ENCODE peak calls at places on chromosomes 5 and 9, in six cellular contexts. One of them, this sample, is unnamed.

GRCh38 chr9:15295761-15296405 is 11.1 kb downstream of the TTC39B start:
- DNase-seq in coronary artery: no peak
- DNase-seq in GM03348: peak; percentile 68
- DNase-seq in astrocyte of the cerebellum: peak; percentile 80
- DNase-seq in sigmoid colon: no peak
- DNase-seq in epithelial cell of proximal tubule: peak; percentile 66
- DNase-seq in this sample: peak; percentile 62

GRCh38 chr9:134768332-134769083 is 112.1 kb upstream of the FCN2 start:
- DNase-seq in coronary artery: no peak
- DNase-seq in GM03348: peak; percentile 74
- DNase-seq in astrocyte of the cerebellum: no peak
- DNase-seq in sigmoid colon: peak; percentile 83
- DNase-seq in epithelial cell of proximal tubule: no peak
- DNase-seq in this sample: no peak

GRCh38 chr9:76691761-76692313 is 72.4 kb upstream of the PCA3 start:
- DNase-seq in coronary artery: no peak
- DNase-seq in GM03348: no peak
- DNase-seq in astrocyte of the cerebellum: no peak
- DNase-seq in sigmoid colon: no peak
- DNase-seq in epithelial cell of proximal tubule: no peak
- DNase-seq in this sample: no peak

GRCh38 chr9:101307524-101308213 is 77.1 kb downstream of the BAAT start:
- DNase-seq in coronary artery: no peak
- DNase-seq in GM03348: no peak
- DNase-seq in astrocyte of the cerebellum: no peak
- DNase-seq in sigmoid colon: no peak
- DNase-seq in epithelial cell of proximal tubule: no peak
- DNase-seq in this sample: no peak

GRCh38 chr5:126680215-126680817 is 79.6 kb downstream of the PHAX start:
- DNase-seq in coronary artery: no peak
- DNase-seq in GM03348: peak; percentile 74
- DNase-seq in astrocyte of the cerebellum: no peak
- DNase-seq in sigmoid colon: no peak
- DNase-seq in epithelial cell of proximal tubule: no peak
- DNase-seq in this sample: no peak

GRCh38 chr9:33329996-33330395 is 39.7 kb downstream of the NFX1 start:
- DNase-seq in coronary artery: no peak
- DNase-seq in GM03348: no peak
- DNase-seq in astrocyte of the cerebellum: no peak
- DNase-seq in sigmoid colon: no peak
- DNase-seq in epithelial cell of proximal tubule: no peak
- DNase-seq in this sample: no peak

GRCh38 chr5:126178521-126178920 is 244.7 kb upstream of the GRAMD2B start:
- DNase-seq in coronary artery: no peak
- DNase-seq in GM03348: no peak
- DNase-seq in astrocyte of the cerebellum: peak; percentile 69
- DNase-seq in sigmoid colon: no peak
- DNase-seq in epithelial cell of proximal tubule: no peak
- DNase-seq in this sample: no peak

GRCh38 chr5:1801954-1802295 is 718 bp downstream of the NDUFS6 start:
- DNase-seq in coronary artery: peak; percentile 60
- DNase-seq in GM03348: no peak
- DNase-seq in astrocyte of the cerebellum: no peak
- DNase-seq in sigmoid colon: no peak
- DNase-seq in epithelial cell of proximal tubule: no peak
- DNase-seq in this sample: no peak

This sample was measured in kidney epithelial cell.